ENCODE peak calls at places on chromosomes 13 and 19, in six cellular contexts. One of them, this sample, is unnamed.

GRCh38 chr19:55312621-55313117 is 12.5 kb downstream of the TMEM150B start:
- DNase-seq in lung: no peak
- DNase-seq in NCI-H1694: no peak
- DNase-seq in fibroblast of lung: no peak
- DNase-seq in sigmoid colon: no peak
- DNase-seq in fibroblast of the aortic adventitia: no peak
- DNase-seq in this sample: no peak

GRCh38 chr19:5074830-5075394 is 106.0 kb downstream of the KDM4B start:
- DNase-seq in fibroblast of lung: no peak
- DNase-seq in NCI-H1694: no peak
- DNase-seq in fibroblast of the aortic adventitia: no peak
- DNase-seq in sigmoid colon: no peak
- DNase-seq in lung: no peak
- DNase-seq in this sample: no peak

GRCh38 chr19:18537431-18537830 is 5.9 kb downstream of the FKBP8 start:
- DNase-seq in sigmoid colon: no peak
- DNase-seq in fibroblast of the aortic adventitia: no peak
- DNase-seq in lung: no peak
- DNase-seq in fibroblast of lung: no peak
- DNase-seq in NCI-H1694: no peak
- DNase-seq in this sample: no peak

GRCh38 chr19:7099597-7099921 is 30.1 kb downstream of the ZNF557 start:
- DNase-seq in lung: no peak
- DNase-seq in sigmoid colon: no peak
- DNase-seq in fibroblast of the aortic adventitia: no peak
- DNase-seq in NCI-H1694: no peak
- DNase-seq in fibroblast of lung: no peak
- DNase-seq in this sample: no peak

GRCh38 chr13:74026753-74027152 is 107.5 kb downstream of the KLF12 start:
- DNase-seq in fibroblast of lung: no peak
- DNase-seq in NCI-H1694: no peak
- DNase-seq in fibroblast of the aortic adventitia: no peak
- DNase-seq in sigmoid colon: no peak
- DNase-seq in lung: no peak
- DNase-seq in this sample: no peak

GRCh38 chr19:55319786-55320185 is 5.4 kb downstream of the TMEM150B start:
- DNase-seq in sigmoid colon: no peak
- DNase-seq in NCI-H1694: no peak
- DNase-seq in lung: no peak
- DNase-seq in fibroblast of the aortic adventitia: peak
- DNase-seq in fibroblast of lung: peak
- DNase-seq in this sample: peak

GRCh38 chr19:45876411-45877197 is 9.3 kb downstream of the IRF2BP1 start:
- DNase-seq in NCI-H1694: no peak
- DNase-seq in lung: no peak
- DNase-seq in sigmoid colon: peak
- DNase-seq in fibroblast of lung: peak
- DNase-seq in fibroblast of the aortic adventitia: no peak
- DNase-seq in this sample: peak

GRCh38 chr19:23983406-23983805 is 68.7 kb downstream of the ZNF726 start:
- DNase-seq in fibroblast of the aortic adventitia: no peak
- DNase-seq in NCI-H1694: no peak
- DNase-seq in lung: no peak
- DNase-seq in fibroblast of lung: no peak
- DNase-seq in sigmoid colon: no peak
- DNase-seq in this sample: no peak

GRCh38 chr13:40341086-40341471 is 325.4 kb downstream of the FOXO1 start:
- DNase-seq in lung: no peak
- DNase-seq in NCI-H1694: no peak
- DNase-seq in fibroblast of lung: no peak
- DNase-seq in sigmoid colon: no peak
- DNase-seq in fibroblast of the aortic adventitia: peak
- DNase-seq in this sample: peak

GRCh38 chr13:29507356-29507755 is 88.1 kb downstream of the SLC7A1 start:
- DNase-seq in sigmoid colon: no peak
- DNase-seq in fibroblast of the aortic adventitia: no peak
- DNase-seq in NCI-H1694: peak
- DNase-seq in lung: no peak
- DNase-seq in fibroblast of lung: no peak
- DNase-seq in this sample: peak

GRCh38 chr19:40247735-40248262 is 21.3 kb upstream of the CCNP start:
- DNase-seq in fibroblast of lung: no peak
- DNase-seq in sigmoid colon: no peak
- DNase-seq in lung: no peak
- DNase-seq in NCI-H1694: no peak
- DNase-seq in fibroblast of the aortic adventitia: no peak
- DNase-seq in this sample: no peak

GRCh38 chr13:100245099-100245498 is 156.2 kb downstream of the PCCA start:
- DNase-seq in NCI-H1694: no peak
- DNase-seq in fibroblast of lung: no peak
- DNase-seq in fibroblast of the aortic adventitia: peak
- DNase-seq in sigmoid colon: no peak
- DNase-seq in lung: no peak
- DNase-seq in this sample: no peak

GRCh38 chr13:70568571-70568970 is 460.3 kb upstream of the KLHL1 start:
- DNase-seq in sigmoid colon: no peak
- DNase-seq in fibroblast of the aortic adventitia: peak
- DNase-seq in NCI-H1694: peak
- DNase-seq in lung: no peak
- DNase-seq in fibroblast of lung: peak
- DNase-seq in this sample: peak

GRCh38 chr19:612941-613340 is 20.4 kb downstream of the POLRMT start:
- DNase-seq in fibroblast of lung: no peak
- DNase-seq in NCI-H1694: no peak
- DNase-seq in sigmoid colon: no peak
- DNase-seq in lung: no peak
- DNase-seq in fibroblast of the aortic adventitia: no peak
- DNase-seq in this sample: no peak

GRCh38 chr19:56120002-56120370 is 1.1 kb downstream of the ZNF787 start:
- DNase-seq in fibroblast of the aortic adventitia: no peak
- DNase-seq in fibroblast of lung: no peak
- DNase-seq in NCI-H1694: no peak
- DNase-seq in lung: no peak
- DNase-seq in sigmoid colon: no peak
- DNase-seq in this sample: no peak

GRCh38 chr13:45537506-45537905 is 72.8 kb downstream of the COG3 start:
- DNase-seq in NCI-H1694: no peak
- DNase-seq in fibroblast of lung: peak
- DNase-seq in lung: no peak
- DNase-seq in sigmoid colon: no peak
- DNase-seq in fibroblast of the aortic adventitia: no peak
- DNase-seq in this sample: peak

GRCh38 chr13:100439247-100439955 is 149.2 kb downstream of the GGACT start:
- DNase-seq in fibroblast of lung: no peak
- DNase-seq in fibroblast of the aortic adventitia: no peak
- DNase-seq in lung: no peak
- DNase-seq in NCI-H1694: no peak
- DNase-seq in sigmoid colon: no peak
- DNase-seq in this sample: no peak

This sample was measured in AG10803.